ENCODE peak calls at places on chromosomes 3 and 15, in six cellular contexts. R is CD8-positive, alpha-beta memory T cell; X is lung; U is ovary; A is left ventricle myocardium inferior; K is fibroblast of lung. S is an unnamed sample.

GRCh38 chr15:40565333-40566238 is 744 bp upstream of the CCDC32 start:
- DNase-seq in R (no peak), X (no peak), U (no peak), A (no peak), K (no peak), S (no peak)

GRCh38 chr3:137854498-137855285 is 90.6 kb downstream of the SOX14 start:
- DNase-seq in R (no peak), X (no peak), U (no peak), A (no peak), K (no peak), S (no peak)

GRCh38 chr3:186824430-186825139 is 17.9 kb upstream of the ADIPOQ start:
- DNase-seq in R (no peak), X (no peak), U (no peak), A (no peak), K (no peak), S (no peak)

GRCh38 chr3:134495980-134496379 is 10.1 kb downstream of the CEP63 start:
- DNase-seq in R (no peak), X (no peak), U (no peak), A (no peak), K (no peak), S (no peak)

GRCh38 chr3:138184994-138185393 is 2.1 kb upstream of the ARMC8 start:
- DNase-seq in R (no peak), X (no peak), U (no peak), A (no peak), K (peak; percentile 10), S (no peak)

GRCh38 chr3:161268601-161269000 is 47.5 kb downstream of the NMD3 start:
- DNase-seq in R (no peak), X (no peak), U (no peak), A (no peak), K (no peak), S (no peak)

GRCh38 chr3:4735243-4735642 is 242.1 kb downstream of the ITPR1 start:
- DNase-seq in R (no peak), X (no peak), U (no peak), A (no peak), K (no peak), S (no peak)

GRCh38 chr3:39752751-39753150 is 56.7 kb upstream of the MYRIP start:
- DNase-seq in R (no peak), X (no peak), U (no peak), A (no peak), K (no peak), S (no peak)

GRCh38 chr3:3127432-3128010 is 781 bp downstream of the TRNT1 start:
- DNase-seq in R (peak; percentile 64), X (no peak), U (no peak), A (no peak), K (no peak), S (no peak)

GRCh38 chr3:115877647-115877934 is 254.3 kb downstream of the GAP43 start:
- DNase-seq in R (no peak), X (no peak), U (no peak), A (no peak), K (peak; percentile 25), S (no peak)

GRCh38 chr15:81398910-81399551 is 25.0 kb upstream of the TMC3 start:
- DNase-seq in R (no peak), X (no peak), U (no peak), A (no peak), K (peak; percentile 47), S (no peak)

GRCh38 chr3:36362973-36363372 is 17.3 kb upstream of the STAC start:
- DNase-seq in R (no peak), X (no peak), U (no peak), A (no peak), K (peak; percentile 29), S (no peak)

GRCh38 chr3:25144430-25144829 is 283.6 kb upstream of the RARB start:
- DNase-seq in R (no peak), X (no peak), U (no peak), A (no peak), K (no peak), S (no peak)

GRCh38 chr3:49804141-49805041 is 1.3 kb downstream of the INKA1 start:
- DNase-seq in R (no peak), X (no peak), U (peak; percentile 54), A (peak; percentile 25), K (no peak), S (peak; percentile 75)

GRCh38 chr3:188119846-188120245 is 34.1 kb upstream of the LPP start:
- DNase-seq in R (no peak), X (no peak), U (no peak), A (no peak), K (no peak), S (no peak)

GRCh38 chr3:181772166-181772565 is 60.4 kb downstream of the SOX2 start:
- DNase-seq in R (no peak), X (no peak), U (no peak), A (no peak), K (no peak), S (no peak)

GRCh38 chr3:55285156-55285555 is 201.9 kb downstream of the WNT5A start:
- DNase-seq in R (no peak), X (no peak), U (no peak), A (no peak), K (peak; percentile 45), S (no peak)

GRCh38 chr15:38073278-38073930 is 139.0 kb downstream of the TMCO5A start:
- DNase-seq in R (no peak), X (no peak), U (no peak), A (no peak), K (peak; percentile 60), S (no peak)

GRCh38 chr15:38072507-38073277 is 138.3 kb downstream of the TMCO5A start:
- DNase-seq in R (peak; percentile 47), X (peak; percentile 70), U (peak; percentile 83), A (peak; percentile 76), K (peak; percentile 82), S (peak; percentile 84)

GRCh38 chr15:38071211-38071972 is 137.0 kb downstream of the TMCO5A start:
- DNase-seq in R (no peak), X (no peak), U (no peak), A (no peak), K (no peak), S (no peak)

GRCh38 chr15:38070778-38071177 is 136.3 kb downstream of the TMCO5A start:
- DNase-seq in R (no peak), X (no peak), U (no peak), A (no peak), K (no peak), S (no peak)

GRCh38 chr15:38072007-38072506 is 137.6 kb downstream of the TMCO5A start:
- DNase-seq in R (peak; percentile 51), X (no peak), U (no peak), A (peak; percentile 18), K (no peak), S (no peak)
- H3K4me3 ChIP-seq in R (no peak overlapping the region), X (no peak overlapping the region), U (peak overlapping the region; percentile 51), A (peak overlapping the region; percentile 76), K (peak overlapping the region; percentile 44), S (peak overlapping the region; percentile 58)

DNA sequence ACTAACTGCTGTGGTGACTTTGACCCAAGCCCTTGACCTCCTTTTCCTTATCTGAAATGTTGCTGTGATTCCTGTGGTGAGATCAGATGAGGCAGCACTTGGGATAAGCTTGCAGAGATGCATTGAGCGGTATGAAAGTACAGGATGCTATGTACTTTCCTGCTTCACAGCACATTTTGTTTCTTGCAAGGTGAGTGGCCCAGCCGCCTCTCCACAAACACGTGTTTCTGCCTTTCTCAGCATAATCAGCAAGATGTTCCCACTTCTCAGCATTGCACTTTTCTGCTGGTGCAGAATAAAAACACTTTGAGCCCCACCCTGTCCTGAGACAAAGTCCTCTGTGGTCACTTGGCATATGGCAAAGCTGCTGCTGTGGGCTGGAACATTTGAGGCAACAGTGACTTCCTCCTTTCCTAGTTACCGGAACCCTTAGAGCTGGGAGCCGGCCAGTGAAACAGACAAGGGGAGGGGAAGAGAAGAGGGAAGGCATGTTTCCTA is 4.9 kb downstream of the NUDT16 start:
- DNase-seq in R (no peak), X (peak; percentile 90), U (no peak), A (peak; percentile 69), K (no peak), S (peak; percentile 78)
- H3K4me1 ChIP-seq in R (peaks cover 7% of the 10 kb centered on the region), X (peaks cover 27% of the 10 kb centered on the region), U (peaks cover 2% of the 10 kb centered on the region), A (peaks cover 62% of the 10 kb centered on the region), K (no peaks in the 10 kb centered on the region), S (peaks cover 30% of the 10 kb centered on the region)

DNA sequence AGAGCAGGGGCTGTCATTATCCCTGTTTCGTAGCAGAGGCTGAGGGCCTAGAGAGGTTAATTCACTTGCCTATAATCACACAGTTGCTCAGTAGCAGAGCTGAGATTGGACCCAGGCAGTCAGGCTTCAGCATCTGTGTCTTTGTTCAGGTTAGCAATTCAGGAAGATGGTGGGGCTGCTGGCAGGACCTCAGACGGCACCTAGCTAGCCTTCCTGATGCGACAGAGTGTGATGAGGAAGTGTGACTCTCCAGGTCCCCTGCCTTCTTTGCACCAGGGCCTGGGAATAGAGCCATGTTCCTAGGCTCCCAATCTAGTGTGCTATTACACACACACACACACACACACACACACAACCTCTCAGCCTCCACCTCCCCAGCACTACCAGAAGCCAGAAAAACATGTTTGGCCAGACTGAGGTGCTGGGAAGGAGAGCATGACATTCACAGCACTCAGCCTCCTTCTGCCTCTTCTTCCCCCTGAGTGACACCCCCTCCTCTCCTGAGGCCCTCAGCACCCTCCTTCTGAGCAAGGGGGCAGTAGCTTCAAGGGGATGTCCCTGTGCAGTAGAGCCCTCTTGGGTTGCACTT is 88.9 kb downstream of the TLE3 start:
- DNase-seq in R (no peak), X (no peak), U (no peak), A (no peak), K (no peak), S (no peak)
- H3K4me3 ChIP-seq in R (no peak overlapping the region), X (no peak overlapping the region), U (no peak overlapping the region), A (no peak overlapping the region), K (no peak overlapping the region), S (no peak overlapping the region)

DNA sequence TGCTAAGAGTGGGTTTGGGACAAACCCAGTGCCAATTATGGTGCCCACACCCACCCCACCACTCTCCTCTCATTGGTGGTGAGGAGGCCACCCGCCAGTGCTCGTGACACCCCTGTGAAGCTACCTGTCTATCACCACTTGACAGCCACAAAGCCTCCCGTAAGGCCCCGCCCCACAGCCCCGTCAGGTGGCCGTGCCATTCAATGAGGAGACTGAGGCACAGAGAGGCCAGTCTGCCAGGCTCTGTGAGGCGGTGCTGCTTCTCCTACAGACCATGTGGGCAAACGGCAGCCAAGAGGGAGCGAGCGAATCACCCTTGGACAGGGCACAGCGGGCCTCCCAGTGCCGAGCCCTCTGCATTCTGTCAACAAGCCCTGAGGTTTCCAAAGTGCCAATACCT is 53.5 kb downstream of the IQSEC1 start:
- DNase-seq in R (peak; percentile 43), X (no peak), U (no peak), A (no peak), K (no peak), S (no peak)
- H3K4me1 ChIP-seq in R (peaks cover 20% of the 10 kb centered on the region), X (peaks cover 7% of the 10 kb centered on the region), U (peaks cover 19% of the 10 kb centered on the region), A (peaks cover 88% of the 10 kb centered on the region), K (peaks cover 14% of the 10 kb centered on the region), S (peaks cover 15% of the 10 kb centered on the region)

GRCh38 chr3:65963787-65964707 is 74.7 kb downstream of the MAGI1 start:
- DNase-seq in R (no peak), X (no peak), U (no peak), A (no peak), K (peak; percentile 91), S (no peak)
- H3K4me3 ChIP-seq in R (no peak overlapping the region), X (no peak overlapping the region), U (no peak overlapping the region), A (no peak overlapping the region), K (no peak overlapping the region), S (no peak overlapping the region)

S was measured in right cardiac atrium.